ENCODE peak calls at places on chromosomes 13 and 19, in seven cellular contexts. M is RWPE1, Q is GM12865, S is progenitor cell of endocrine pancreas, X is neural progenitor cell, T is lower lobe of right lung, Y is breast epithelium. K is an unnamed sample.

GRCh38 chr13:98174321-98174720 is 2.7 kb downstream of the RNF113B start:
- DNase-seq in M (no peak), Y (no peak), T (no peak), Q (no peak), S (no peak), X (no peak), K (no peak)

GRCh38 chr13:26254583-26255102 is 714 bp downstream of the CDK8 start:
- DNase-seq in S (peak), Q (peak), T (peak), X (peak), Y (peak), M (peak), K (no peak)

GRCh38 chr19:16160943-16161560 is 12.3 kb downstream of the CIB3 start:
- DNase-seq in X (no peak), Y (no peak), S (no peak), T (no peak), M (peak), Q (no peak), K (no peak)

GRCh38 chr19:48393559-48394330 is at the start of gene GRIN2D:
- DNase-seq in X (peak), Q (no peak), M (no peak), T (no peak), Y (no peak), S (no peak), K (peak)

GRCh38 chr13:31781064-31781463 is 41.7 kb downstream of the RXFP2 start:
- DNase-seq in T (no peak), M (no peak), S (no peak), Y (no peak), X (no peak), Q (no peak), K (no peak)

GRCh38 chr13:21320642-21321034 is 138.5 kb downstream of the ZDHHC20 start:
- DNase-seq in X (no peak), T (no peak), Y (no peak), S (no peak), M (no peak), Q (no peak), K (no peak)

GRCh38 chr13:104382941-104383340 is 1316.7 kb upstream of the SLC10A2 start:
- DNase-seq in Y (no peak), S (no peak), T (no peak), X (no peak), Q (no peak), M (no peak), K (no peak)

GRCh38 chr19:44212865-44213346 is 574 bp downstream of the ZNF227 start:
- DNase-seq in M (peak), Y (no peak), Q (peak), X (peak), T (no peak), S (no peak), K (no peak)

GRCh38 chr13:46663216-46663615 is 110.2 kb downstream of the LRCH1 start:
- DNase-seq in Y (no peak), Q (no peak), S (no peak), M (no peak), T (no peak), X (no peak), K (no peak)

GRCh38 chr19:18349524-18350128 is 9.2 kb downstream of the PGPEP1 start:
- DNase-seq in Q (peak), X (peak), S (no peak), T (peak), M (peak), Y (no peak), K (no peak)

GRCh38 chr13:21606251-21606650 is 2.3 kb upstream of the MICU2 start:
- DNase-seq in M (no peak), T (no peak), Q (no peak), Y (no peak), X (no peak), S (no peak), K (no peak)

GRCh38 chr19:35291259-35291658 is 702 bp upstream of the MAG start:
- DNase-seq in T (no peak), Q (no peak), X (no peak), M (no peak), Y (no peak), S (no peak), K (no peak)

GRCh38 chr13:40389081-40389641 is 277.3 kb downstream of the FOXO1 start:
- DNase-seq in S (no peak), T (no peak), M (no peak), X (no peak), Y (no peak), Q (peak), K (no peak)

GRCh38 chr19:12899891-12900518 is 9.0 kb downstream of the GCDH start:
- DNase-seq in S (no peak), X (no peak), Y (no peak), M (no peak), Q (peak), T (no peak), K (no peak)

GRCh38 chr19:14138576-14139265 is 2.3 kb upstream of the ASF1B start:
- DNase-seq in X (no peak), T (no peak), M (no peak), S (no peak), Q (no peak), Y (no peak), K (no peak)

GRCh38 chr13:99610702-99611289 is 109.5 kb downstream of the TM9SF2 start:
- DNase-seq in T (no peak), M (no peak), S (no peak), Q (no peak), Y (no peak), X (no peak), K (no peak)
- TF ChIP-seq CTCF in T (no peak), M (no peak), S (peak), Q (no peak), Y (no peak), X (peak), K (peak)

GRCh38 chr19:42635233-42635539 is 40.5 kb upstream of the CEACAM8 start:
- DNase-seq in T (no peak), Q (no peak), X (no peak), S (no peak), M (no peak), Y (no peak), K (no peak)

GRCh38 chr19:42629191-42629590 is 34.5 kb upstream of the CEACAM8 start:
- DNase-seq in X (no peak), M (no peak), Y (no peak), Q (no peak), S (no peak), T (no peak), K (no peak)

GRCh38 chr19:42634409-42635232 is 39.9 kb upstream of the CEACAM8 start:
- DNase-seq in M (peak), X (peak), Y (no peak), T (no peak), Q (peak), S (no peak), K (no peak)
- TF ChIP-seq CTCF in M (peak), X (peak), Y (peak), T (peak), Q (peak), S (no peak), K (peak)

GRCh38 chr19:29835447-29835846 is 23.7 kb downstream of the CCNE1 start:
- DNase-seq in S (no peak), Q (no peak), M (no peak), Y (no peak), X (no peak), T (no peak), K (no peak)

GRCh38 chr19:29832801-29833200 is 21.0 kb downstream of the CCNE1 start:
- DNase-seq in S (no peak), Y (no peak), T (no peak), Q (no peak), M (no peak), X (no peak), K (no peak)

GRCh38 chr19:29833614-29834261 is 21.9 kb downstream of the CCNE1 start:
- DNase-seq in Q (no peak), T (no peak), X (no peak), Y (no peak), S (no peak), M (no peak), K (no peak)

GRCh38 chr19:29836409-29836825 is 24.6 kb downstream of the CCNE1 start:
- DNase-seq in M (no peak), T (no peak), Q (peak), X (no peak), Y (no peak), S (no peak), K (no peak)

DNA sequence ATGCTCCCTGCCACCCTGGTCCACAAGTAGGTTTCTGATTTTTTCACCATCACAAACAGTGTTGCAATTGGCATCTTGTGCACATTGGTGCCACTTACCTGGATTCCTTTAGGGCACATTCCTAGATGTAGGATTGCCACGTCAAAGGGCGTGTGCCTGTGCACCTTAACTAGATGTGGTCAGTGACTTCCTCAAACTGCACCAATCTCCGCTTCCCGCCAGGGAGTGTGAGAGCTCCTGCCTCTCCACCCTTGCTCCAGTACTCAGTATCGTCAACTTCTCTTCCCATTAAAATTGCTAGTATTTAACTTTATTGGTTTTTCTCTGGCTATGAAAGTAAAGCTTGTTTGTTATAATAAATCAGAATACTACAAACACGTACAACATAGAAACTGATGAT is 23.2 kb downstream of the CCNE1 start:
- DNase-seq in X (no peak), S (no peak), M (no peak), T (no peak), Y (no peak), Q (no peak), K (no peak)
- TF ChIP-seq CTCF in X (no peak), S (no peak), M (no peak), T (no peak), Y (no peak), Q (no peak), K (no peak)

DNA sequence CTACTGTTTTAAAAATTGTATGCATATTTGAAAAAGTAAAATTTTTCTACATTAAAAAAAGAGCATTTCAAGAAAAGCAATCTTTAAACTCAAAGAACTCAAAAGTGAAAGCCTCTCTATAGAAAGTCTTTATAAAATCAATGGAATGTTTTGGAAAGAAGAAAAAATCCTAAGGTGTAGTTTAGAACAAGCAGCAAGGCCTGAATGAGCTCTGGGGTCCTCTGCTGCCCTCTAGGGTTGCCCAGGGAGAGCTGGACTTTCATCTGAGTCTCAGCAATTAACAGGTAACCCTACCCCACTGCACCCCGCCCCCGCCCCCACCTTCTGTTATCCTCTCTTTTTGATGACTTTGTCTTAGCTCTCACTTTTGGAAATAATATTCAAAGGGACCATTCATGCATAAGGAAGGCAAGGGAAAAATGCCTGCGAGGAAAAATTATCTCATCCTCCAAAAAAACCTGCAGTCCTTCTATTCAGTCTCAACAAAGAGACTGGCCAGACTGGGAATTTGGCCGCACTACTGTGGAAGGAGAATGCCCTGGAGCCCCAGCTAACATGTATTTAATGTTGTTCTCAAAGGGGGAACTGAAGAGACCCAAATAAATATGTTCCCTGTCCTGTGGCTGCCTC is 24.1 kb downstream of the SLC25A30 start:
- DNase-seq in S (peak), Y (peak), M (peak), T (no peak), X (peak), Q (peak), K (peak)
- TF ChIP-seq CTCF in S (peak), Y (no peak), M (peak), T (peak), X (peak), Q (peak), K (peak)

GRCh38 chr19:33175886-33176669 is 18.1 kb upstream of the LRP3 start:
- DNase-seq in X (peak), T (no peak), M (peak), Y (peak), S (peak), Q (no peak), K (no peak)
- TF ChIP-seq CTCF in X (no peak), T (no peak), M (peak), Y (no peak), S (no peak), Q (no peak), K (no peak)

GRCh38 chr13:82438320-82438719 is 1444.0 kb downstream of the SLITRK1 start:
- DNase-seq in M (no peak), S (no peak), X (no peak), Q (no peak), Y (no peak), T (no peak), K (no peak)

GRCh38 chr13:82439159-82439904 is 1442.9 kb downstream of the SLITRK1 start:
- DNase-seq in T (no peak), Y (no peak), S (no peak), X (no peak), Q (no peak), M (no peak), K (no peak)

GRCh38 chr13:82432949-82433348 is 1449.3 kb downstream of the SLITRK1 start:
- DNase-seq in T (no peak), S (no peak), X (no peak), Q (no peak), M (no peak), Y (no peak), K (no peak)

DNA sequence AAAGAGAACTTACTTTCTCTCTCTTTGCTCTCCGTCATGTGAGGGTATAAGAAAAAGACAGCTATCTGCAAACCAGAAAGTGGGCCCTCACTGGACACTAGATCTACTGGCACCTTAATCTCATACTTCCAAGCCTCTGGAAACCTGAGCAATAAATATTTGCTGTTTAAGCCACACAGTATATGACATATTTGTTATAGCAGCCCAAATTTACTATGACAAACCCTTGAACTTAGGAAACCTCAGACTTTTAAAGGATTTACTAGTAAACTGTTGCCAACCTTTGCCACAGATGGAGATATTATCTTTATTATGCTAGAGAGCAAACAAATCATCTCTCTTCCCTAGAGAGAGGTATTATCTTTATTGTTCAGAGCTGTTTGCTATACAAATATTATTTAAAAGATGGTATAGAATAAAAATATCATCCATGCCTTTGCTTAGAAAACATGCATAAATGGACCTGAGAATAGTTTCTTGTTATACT is 1446.1 kb downstream of the SLITRK1 start:
- DNase-seq in S (no peak), X (no peak), Y (no peak), Q (no peak), M (no peak), T (no peak), K (no peak)
- TF ChIP-seq CTCF in S (no peak), X (no peak), Y (no peak), Q (no peak), M (no peak), T (no peak), K (no peak)

GRCh38 chr19:41958367-41959055 is 610 bp downstream of the RABAC1 start:
- DNase-seq in Q (peak), Y (peak), M (peak), T (peak), X (peak), S (peak), K (peak)

GRCh38 chr19:41957838-41958366 is 1.2 kb downstream of the RABAC1 start:
- DNase-seq in T (peak), X (peak), M (peak), Y (peak), Q (peak), S (peak), K (peak)

GRCh38 chr19:41957161-41957837 is 1.8 kb downstream of the RABAC1 start:
- DNase-seq in M (no peak), Q (no peak), T (no peak), Y (no peak), S (no peak), X (no peak), K (no peak)

GRCh38 chr19:41960973-41961372 is 1.9 kb upstream of the RABAC1 start:
- DNase-seq in M (no peak), S (no peak), Y (no peak), X (no peak), Q (no peak), T (no peak), K (no peak)

DNA sequence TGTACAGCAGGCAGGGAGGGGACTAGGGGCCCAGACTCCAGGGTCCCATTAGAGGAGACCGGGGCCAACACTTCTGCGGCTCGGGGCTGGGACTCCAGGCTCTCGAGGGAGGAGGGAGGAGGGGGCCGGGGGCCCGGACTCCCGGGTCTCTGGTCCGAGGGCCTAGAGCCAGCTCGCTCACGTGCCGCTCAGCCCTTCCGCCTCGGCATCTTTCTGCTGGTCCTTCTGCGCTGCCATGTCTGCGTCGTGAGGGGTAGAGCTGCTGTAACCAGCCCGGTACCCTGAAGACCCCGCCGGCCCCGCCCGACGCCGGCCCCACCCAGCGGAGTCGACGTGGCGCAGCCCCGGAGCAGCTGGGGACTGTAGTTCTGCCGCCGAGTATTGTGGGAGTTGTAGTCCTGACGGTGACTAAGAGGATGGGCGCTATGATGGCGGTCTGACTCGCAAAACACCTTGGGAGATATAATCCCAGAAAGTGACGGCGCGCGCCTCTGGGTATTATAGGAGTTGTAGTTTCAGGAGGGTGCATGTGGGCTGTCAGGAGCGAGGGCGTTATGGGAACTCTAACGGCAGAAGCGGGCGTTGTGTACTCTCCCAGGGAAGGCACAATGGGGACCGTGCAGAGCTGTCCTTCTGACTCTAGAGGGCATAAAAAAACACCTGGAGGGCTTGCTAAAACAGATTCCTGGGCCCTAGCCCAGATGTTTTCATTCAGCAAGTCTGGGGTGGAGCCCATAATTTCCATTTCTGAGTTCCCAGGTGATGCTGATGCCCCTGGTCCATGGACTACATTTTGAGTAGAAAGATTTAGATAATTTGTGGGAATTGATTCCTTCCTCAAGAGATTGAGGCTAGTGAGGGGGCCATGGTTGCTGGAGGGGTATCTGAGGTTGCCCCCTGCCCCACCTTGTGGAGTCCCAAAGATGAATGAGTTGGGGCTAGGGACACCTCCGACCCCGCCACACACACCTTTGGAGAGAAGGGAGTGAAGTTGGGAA is at the start of gene RABAC1:
- DNase-seq in X (peak), Y (peak), Q (peak), M (peak), T (peak), S (peak), K (peak)
- TF ChIP-seq CTCF in X (peak), Y (no peak), Q (peak), M (no peak), T (peak), S (peak), K (no peak)

DNA sequence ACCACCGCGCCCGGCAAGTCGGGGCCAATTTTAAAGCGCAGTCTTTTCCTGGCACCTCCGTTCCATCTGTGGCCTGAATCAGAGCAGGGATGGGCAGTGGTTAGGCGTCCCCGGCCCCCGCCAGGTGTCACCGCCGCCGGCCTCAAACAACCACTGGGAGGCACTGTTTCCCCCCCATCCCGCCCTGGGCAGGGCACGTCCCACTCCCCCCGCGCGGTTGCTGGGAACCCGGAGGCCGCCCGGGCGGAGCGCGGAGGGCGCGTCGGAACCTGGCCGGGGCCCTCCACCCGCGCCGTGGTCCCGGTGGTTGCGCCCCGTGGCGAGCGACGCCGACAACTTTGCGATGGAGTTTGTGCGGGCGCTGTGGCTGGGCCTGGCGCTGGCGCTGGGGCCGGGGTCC is at the start of gene GRIN3B:
- DNase-seq in X (peak), T (peak), Q (peak), M (peak), Y (no peak), S (peak), K (peak)
- TF ChIP-seq CTCF in X (peak), T (peak), Q (peak), M (no peak), Y (peak), S (peak), K (peak)

GRCh38 chr13:99522288-99522687 is 21.0 kb downstream of the TM9SF2 start:
- DNase-seq in M (no peak), T (no peak), Y (no peak), X (no peak), S (no peak), Q (no peak), K (no peak)
- TF ChIP-seq CTCF in M (no peak), T (no peak), Y (no peak), X (no peak), S (no peak), Q (no peak), K (no peak)